ENCODE peak calls at places on chromosomes 6 and 20, in four cellular contexts. One of them, this sample, is unnamed.
A peak's percentile ranks its signal among the peaks of the same experiment; 100 is the strongest.

GRCh38 chr6:27518881-27519795 is 46.2 kb upstream of the ZNF184 start:
- DNase-seq in Peyer's patch: peak; percentile 48
- DNase-seq in ovary: peak; percentile 74
- DNase-seq in spleen: peak; percentile 86
- DNase-seq in this sample: peak; percentile 83

GRCh38 chr20:41181567-41181966 is 44.2 kb downstream of the PLCG1 start:
- DNase-seq in Peyer's patch: peak; percentile 11
- DNase-seq in ovary: no peak
- DNase-seq in spleen: no peak
- DNase-seq in this sample: no peak

GRCh38 chr6:134421496-134421895 is 103.6 kb upstream of the SGK1 start:
- DNase-seq in Peyer's patch: no peak
- DNase-seq in ovary: no peak
- DNase-seq in spleen: no peak
- DNase-seq in this sample: no peak

GRCh38 chr20:25389858-25390537 is 637 bp downstream of the ABHD12 start:
- DNase-seq in Peyer's patch: peak; percentile 20
- DNase-seq in ovary: peak; percentile 74
- DNase-seq in spleen: peak; percentile 92
- DNase-seq in this sample: peak; percentile 70

GRCh38 chr6:37539706-37540352 is 40.1 kb upstream of the CCDC167 start:
- DNase-seq in Peyer's patch: no peak
- DNase-seq in ovary: no peak
- DNase-seq in spleen: no peak
- DNase-seq in this sample: no peak

GRCh38 chr6:80316655-80317332 is 210.3 kb downstream of the BCKDHB start:
- DNase-seq in Peyer's patch: no peak
- DNase-seq in ovary: no peak
- DNase-seq in spleen: no peak
- DNase-seq in this sample: no peak

GRCh38 chr6:83183082-83183828 is 9.8 kb downstream of the PGM3 start:
- DNase-seq in Peyer's patch: no peak
- DNase-seq in ovary: no peak
- DNase-seq in spleen: no peak
- DNase-seq in this sample: no peak

GRCh38 chr6:151154418-151154817 is 85.3 kb upstream of the AKAP12 start:
- DNase-seq in Peyer's patch: no peak
- DNase-seq in ovary: peak; percentile 63
- DNase-seq in spleen: no peak
- DNase-seq in this sample: no peak

GRCh38 chr20:44706371-44707258 is 8.6 kb upstream of the CCN5 start:
- DNase-seq in Peyer's patch: no peak
- DNase-seq in ovary: no peak
- DNase-seq in spleen: no peak
- DNase-seq in this sample: no peak

GRCh38 chr6:157985378-157986155 is 3.9 kb downstream of the SYNJ2 start:
- DNase-seq in Peyer's patch: no peak
- DNase-seq in ovary: no peak
- DNase-seq in spleen: peak; percentile 60
- DNase-seq in this sample: no peak

GRCh38 chr6:137677714-137678113 is 183.5 kb upstream of the OLIG3 start:
- DNase-seq in Peyer's patch: peak; percentile 19
- DNase-seq in ovary: no peak
- DNase-seq in spleen: peak; percentile 75
- DNase-seq in this sample: no peak

GRCh38 chr6:32973934-32974333 is 5.5 kb downstream of the BRD2 start:
- DNase-seq in Peyer's patch: no peak
- DNase-seq in ovary: no peak
- DNase-seq in spleen: no peak
- DNase-seq in this sample: peak; percentile 63

GRCh38 chr6:166997768-166998255 is 1.4 kb upstream of the CEP43 start:
- DNase-seq in Peyer's patch: peak; percentile 67
- DNase-seq in ovary: peak; percentile 78
- DNase-seq in spleen: peak; percentile 89
- DNase-seq in this sample: peak; percentile 73

GRCh38 chr6:28922004-28922840 is 1.6 kb downstream of the TRIM27 start:
- DNase-seq in Peyer's patch: no peak
- DNase-seq in ovary: no peak
- DNase-seq in spleen: no peak
- DNase-seq in this sample: peak; percentile 47

GRCh38 chr6:20655317-20655716 is 121.1 kb downstream of the CDKAL1 start:
- DNase-seq in Peyer's patch: no peak
- DNase-seq in ovary: no peak
- DNase-seq in spleen: no peak
- DNase-seq in this sample: no peak

GRCh38 chr6:8785223-8785622 is 349.9 kb upstream of the SLC35B3 start:
- DNase-seq in Peyer's patch: no peak
- DNase-seq in ovary: no peak
- DNase-seq in spleen: no peak
- DNase-seq in this sample: no peak

GRCh38 chr6:27630727-27631613 is 158.1 kb upstream of the ZNF184 start:
- DNase-seq in Peyer's patch: no peak
- DNase-seq in ovary: peak; percentile 54
- DNase-seq in spleen: no peak
- DNase-seq in this sample: peak; percentile 71

GRCh38 chr6:27332692-27333641 is 20.9 kb upstream of the POM121L2 start:
- DNase-seq in Peyer's patch: no peak
- DNase-seq in ovary: peak; percentile 48
- DNase-seq in spleen: no peak
- DNase-seq in this sample: peak; percentile 52

GRCh38 chr6:28658475-28659249 is 133.0 kb downstream of the GPX5 start:
- DNase-seq in Peyer's patch: no peak
- DNase-seq in ovary: no peak
- DNase-seq in spleen: no peak
- DNase-seq in this sample: no peak

GRCh38 chr20:5126512-5127203 is at the start of gene CDS2:
- DNase-seq in Peyer's patch: peak; percentile 99
- DNase-seq in ovary: peak; percentile 100
- DNase-seq in spleen: peak; percentile 100
- DNase-seq in this sample: peak; percentile 99
- TF ChIP-seq POLR2A in Peyer's patch: peak; percentile 87
- TF ChIP-seq POLR2A in ovary: peak; percentile 80
- TF ChIP-seq POLR2A in spleen: no peak
- TF ChIP-seq POLR2A in this sample: peak; percentile 75

GRCh38 chr6:35688605-35689322 is at the start of gene FKBP5:
- DNase-seq in Peyer's patch: peak; percentile 97
- DNase-seq in ovary: peak; percentile 98
- DNase-seq in spleen: peak; percentile 98
- DNase-seq in this sample: peak; percentile 93
- TF ChIP-seq POLR2A in Peyer's patch: peak; percentile 98
- TF ChIP-seq POLR2A in ovary: peak; percentile 90
- TF ChIP-seq POLR2A in spleen: peak; percentile 95
- TF ChIP-seq POLR2A in this sample: peak; percentile 97

GRCh38 chr20:58889334-58890072 is 37.0 kb downstream of the GNAS start:
- DNase-seq in Peyer's patch: no peak
- DNase-seq in ovary: peak; percentile 52
- DNase-seq in spleen: peak; percentile 87
- DNase-seq in this sample: peak; percentile 63
- TF ChIP-seq POLR2A in Peyer's patch: no peak
- TF ChIP-seq POLR2A in ovary: no peak
- TF ChIP-seq POLR2A in spleen: no peak
- TF ChIP-seq POLR2A in this sample: peak; percentile 66

GRCh38 chr6:25962368-25963127 is at the start of gene TRIM38:
- DNase-seq in Peyer's patch: peak; percentile 95
- DNase-seq in ovary: peak; percentile 41
- DNase-seq in spleen: no peak
- DNase-seq in this sample: peak; percentile 72
- TF ChIP-seq POLR2A in Peyer's patch: peak; percentile 91
- TF ChIP-seq POLR2A in ovary: peak; percentile 71
- TF ChIP-seq POLR2A in spleen: peak; percentile 94
- TF ChIP-seq POLR2A in this sample: peak; percentile 92

GRCh38 chr20:33488201-33488600 is 1.7 kb upstream of the CBFA2T2 start:
- DNase-seq in Peyer's patch: no peak
- DNase-seq in ovary: peak; percentile 28
- DNase-seq in spleen: peak; percentile 47
- DNase-seq in this sample: no peak

GRCh38 chr20:33490934-33491656 is 1.2 kb downstream of the CBFA2T2 start:
- DNase-seq in Peyer's patch: peak; percentile 25
- DNase-seq in ovary: no peak
- DNase-seq in spleen: no peak
- DNase-seq in this sample: peak; percentile 13

GRCh38 chr20:33489495-33490022 is 337 bp upstream of the CBFA2T2 start:
- DNase-seq in Peyer's patch: peak; percentile 98
- DNase-seq in ovary: peak; percentile 100
- DNase-seq in spleen: peak; percentile 100
- DNase-seq in this sample: peak; percentile 98

GRCh38 chr20:33493076-33493766 is 3.3 kb downstream of the CBFA2T2 start:
- DNase-seq in Peyer's patch: no peak
- DNase-seq in ovary: peak; percentile 25
- DNase-seq in spleen: peak; percentile 9
- DNase-seq in this sample: no peak

DNA sequence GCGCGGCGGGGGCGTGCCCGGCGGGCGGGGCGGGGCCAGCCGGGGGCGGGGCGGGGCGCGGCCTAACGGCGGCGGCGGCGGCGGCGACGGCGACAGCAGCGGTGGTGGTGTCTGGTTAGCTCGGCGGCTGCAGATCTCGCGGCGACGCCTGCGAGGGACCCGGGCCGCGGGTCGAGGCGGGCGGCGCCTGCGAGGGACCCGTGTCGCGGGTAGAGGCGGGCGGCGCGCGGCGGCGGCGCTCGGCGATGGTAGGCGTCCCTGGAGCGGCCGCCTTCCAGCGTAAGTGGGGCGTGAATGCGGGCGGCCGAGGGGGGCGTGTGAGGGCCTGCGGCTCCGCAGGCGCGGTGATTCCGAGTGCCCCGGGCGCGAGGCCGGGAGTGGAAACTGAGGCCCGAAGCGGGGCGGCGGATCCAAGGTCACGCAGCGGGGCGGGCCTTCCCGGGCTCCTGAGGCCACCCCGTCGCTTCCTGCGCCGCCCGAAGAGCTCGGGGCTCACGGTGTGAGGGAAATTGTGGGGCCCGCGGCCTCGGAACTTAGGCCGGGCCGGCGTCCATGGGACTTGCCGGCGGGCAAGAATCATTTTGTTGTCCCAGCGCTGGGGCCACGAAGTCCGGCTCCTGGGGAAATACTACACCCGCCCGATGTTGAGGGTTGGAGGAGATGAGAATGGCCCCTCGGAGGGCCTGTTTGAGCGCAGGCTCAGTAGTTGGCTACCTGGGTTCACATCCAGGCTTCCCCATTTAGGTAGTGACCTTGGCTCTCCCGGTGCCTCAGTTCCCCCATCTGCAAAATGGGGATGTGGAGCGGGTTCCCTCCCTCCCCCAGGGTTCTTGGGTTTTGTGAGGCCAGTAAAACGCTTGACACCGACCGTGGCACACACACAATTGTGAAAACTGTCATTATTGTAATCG is at the start of gene CBFA2T2:
- DNase-seq in Peyer's patch: peak; percentile 57
- DNase-seq in ovary: peak; percentile 84
- DNase-seq in spleen: no peak
- DNase-seq in this sample: no peak
- TF ChIP-seq POLR2A in Peyer's patch: peak; percentile 12
- TF ChIP-seq POLR2A in ovary: no peak
- TF ChIP-seq POLR2A in spleen: no peak
- TF ChIP-seq POLR2A in this sample: no peak

GRCh38 chr6:56620229-56620868 is 22.3 kb downstream of the DST start:
- DNase-seq in Peyer's patch: no peak
- DNase-seq in ovary: no peak
- DNase-seq in spleen: no peak
- DNase-seq in this sample: no peak

GRCh38 chr6:56616967-56617366 is 25.7 kb downstream of the DST start:
- DNase-seq in Peyer's patch: no peak
- DNase-seq in ovary: no peak
- DNase-seq in spleen: no peak
- DNase-seq in this sample: no peak

GRCh38 chr6:56613247-56613851 is 29.3 kb downstream of the DST start:
- DNase-seq in Peyer's patch: no peak
- DNase-seq in ovary: no peak
- DNase-seq in spleen: no peak
- DNase-seq in this sample: no peak

DNA sequence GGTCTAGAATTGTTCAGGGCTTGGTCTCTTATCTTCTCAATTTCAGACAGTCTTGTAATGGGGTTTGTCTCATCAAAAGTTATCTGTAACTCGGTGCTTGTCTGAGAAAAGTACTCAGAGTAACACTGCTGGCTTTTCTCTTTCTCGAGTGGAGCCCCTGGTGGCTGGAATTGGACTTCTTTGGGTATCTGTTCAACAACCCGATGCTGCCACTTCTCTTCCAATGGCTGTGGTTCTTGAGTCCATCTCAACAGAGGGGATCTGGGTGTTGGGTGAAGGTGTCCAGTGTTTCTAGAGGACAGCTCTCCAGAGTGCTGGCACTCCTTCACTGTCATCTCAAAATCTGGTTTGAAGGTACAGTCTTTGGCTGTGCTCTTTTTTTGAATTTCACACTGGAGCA is 24.6 kb downstream of the DST start:
- DNase-seq in Peyer's patch: no peak
- DNase-seq in ovary: no peak
- DNase-seq in spleen: no peak
- DNase-seq in this sample: no peak
- TF ChIP-seq POLR2A in Peyer's patch: no peak
- TF ChIP-seq POLR2A in ovary: no peak
- TF ChIP-seq POLR2A in spleen: no peak
- TF ChIP-seq POLR2A in this sample: no peak

DNA sequence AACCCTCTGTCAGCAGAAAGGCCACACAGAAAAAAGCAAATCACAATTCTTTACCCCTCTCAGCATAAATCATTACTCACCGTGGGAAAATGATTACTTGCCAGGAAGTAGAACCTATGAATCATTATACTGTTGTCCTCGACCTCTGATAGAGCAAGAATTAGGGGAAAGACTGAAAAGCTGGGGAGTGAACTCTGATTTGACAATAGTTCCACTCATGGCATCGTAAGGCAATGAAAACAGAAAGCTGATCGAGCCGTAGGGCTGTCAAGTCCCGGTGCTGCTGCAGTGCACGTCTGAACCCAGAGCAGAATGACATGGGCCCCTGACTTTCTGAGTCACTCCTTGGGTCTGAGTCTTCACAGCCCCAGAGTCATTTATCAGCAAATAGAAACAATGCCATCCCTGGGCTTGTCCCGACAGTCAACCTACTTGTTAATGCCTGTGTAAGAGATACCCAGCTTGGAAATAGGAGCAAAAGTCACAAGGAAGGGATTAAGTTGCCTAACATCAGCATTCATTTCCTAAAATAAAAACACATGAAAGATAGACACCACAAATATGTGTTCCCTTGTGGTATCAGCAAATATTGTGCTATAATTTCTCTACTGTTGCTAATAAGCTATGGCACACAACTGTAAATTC is 224.8 kb upstream of the MARCKS start:
- DNase-seq in Peyer's patch: no peak
- DNase-seq in ovary: no peak
- DNase-seq in spleen: no peak
- DNase-seq in this sample: no peak
- TF ChIP-seq POLR2A in Peyer's patch: no peak
- TF ChIP-seq POLR2A in ovary: no peak
- TF ChIP-seq POLR2A in spleen: no peak
- TF ChIP-seq POLR2A in this sample: no peak

GRCh38 chr6:131134220-131134831 is 941 bp upstream of the AKAP7 start:
- DNase-seq in Peyer's patch: no peak
- DNase-seq in ovary: no peak
- DNase-seq in spleen: no peak
- DNase-seq in this sample: no peak

GRCh38 chr6:131132360-131132759 is 2.9 kb upstream of the AKAP7 start:
- DNase-seq in Peyer's patch: no peak
- DNase-seq in ovary: no peak
- DNase-seq in spleen: no peak
- DNase-seq in this sample: no peak

GRCh38 chr6:131134950-131135243 is 370 bp upstream of the AKAP7 start:
- DNase-seq in Peyer's patch: no peak
- DNase-seq in ovary: no peak
- DNase-seq in spleen: no peak
- DNase-seq in this sample: no peak

GRCh38 chr6:131136021-131136847 is 967 bp downstream of the AKAP7 start:
- DNase-seq in Peyer's patch: no peak
- DNase-seq in ovary: no peak
- DNase-seq in spleen: no peak
- DNase-seq in this sample: peak; percentile 56

GRCh38 chr6:131135244-131136020 is at the start of gene AKAP7:
- DNase-seq in Peyer's patch: peak; percentile 62
- DNase-seq in ovary: peak; percentile 85
- DNase-seq in spleen: peak; percentile 94
- DNase-seq in this sample: peak; percentile 76
- TF ChIP-seq POLR2A in Peyer's patch: peak; percentile 40
- TF ChIP-seq POLR2A in ovary: peak; percentile 40
- TF ChIP-seq POLR2A in spleen: no peak
- TF ChIP-seq POLR2A in this sample: no peak